ENCODE peak calls at places on chromosomes 12 and 14, in nine cellular contexts. One of them, this sample, is unnamed.

GRCh38 chr12:1911598-1912575 is 6.6 kb downstream of the CACNA2D4 start:
- DNase-seq in sciatic nerve: peak
- DNase-seq in right cardiac atrium: no peak
- DNase-seq in NCI-H2107: peak
- DNase-seq in HEK293T: peak
- DNase-seq in uterus: no peak
- DNase-seq in activated T-helper 1 cell treated with anti-CD3 and anti-CD28 coated beads, Interleukin-12 subunit alpha, Interleukin-12 subunit beta, Interleukin-2, Interleukin-4 antibody, amounts not matched to agents 30 ng/mL and 10 ng/mL and 1 ng/mL, durations not matched to agents 14 hours and 24 hours and 36 hours: no peak
- DNase-seq in SHP77: peak
- DNase-seq in stimulated activated CD8-positive, alpha-beta memory T cell treated with anti-CD3 and anti-CD28 coated beads, Interleukin-4, amount 100 ng/mL, for 1 hour: no peak
- DNase-seq in this sample: no peak

GRCh38 chr12:113299619-113300237 is 35.2 kb downstream of the SLC8B1 start:
- DNase-seq in sciatic nerve: no peak
- DNase-seq in right cardiac atrium: peak
- DNase-seq in NCI-H2107: no peak
- DNase-seq in HEK293T: no peak
- DNase-seq in uterus: peak
- DNase-seq in activated T-helper 1 cell treated with anti-CD3 and anti-CD28 coated beads, Interleukin-12 subunit alpha, Interleukin-12 subunit beta, Interleukin-2, Interleukin-4 antibody, amounts not matched to agents 30 ng/mL and 10 ng/mL and 1 ng/mL, durations not matched to agents 14 hours and 24 hours and 36 hours: no peak
- DNase-seq in SHP77: no peak
- DNase-seq in stimulated activated CD8-positive, alpha-beta memory T cell treated with anti-CD3 and anti-CD28 coated beads, Interleukin-4, amount 100 ng/mL, for 1 hour: no peak
- DNase-seq in this sample: peak

GRCh38 chr14:88496414-88496813 is 58.4 kb downstream of the PTPN21 start:
- DNase-seq in sciatic nerve: no peak
- DNase-seq in right cardiac atrium: no peak
- DNase-seq in NCI-H2107: no peak
- DNase-seq in HEK293T: no peak
- DNase-seq in uterus: no peak
- DNase-seq in activated T-helper 1 cell treated with anti-CD3 and anti-CD28 coated beads, Interleukin-12 subunit alpha, Interleukin-12 subunit beta, Interleukin-2, Interleukin-4 antibody, amounts not matched to agents 30 ng/mL and 10 ng/mL and 1 ng/mL, durations not matched to agents 14 hours and 24 hours and 36 hours: no peak
- DNase-seq in SHP77: no peak
- DNase-seq in stimulated activated CD8-positive, alpha-beta memory T cell treated with anti-CD3 and anti-CD28 coated beads, Interleukin-4, amount 100 ng/mL, for 1 hour: no peak
- DNase-seq in this sample: no peak

GRCh38 chr12:119802472-119802871 is 74.6 kb downstream of the CIT start:
- DNase-seq in sciatic nerve: peak
- DNase-seq in right cardiac atrium: peak
- DNase-seq in NCI-H2107: no peak
- DNase-seq in HEK293T: no peak
- DNase-seq in uterus: no peak
- DNase-seq in activated T-helper 1 cell treated with anti-CD3 and anti-CD28 coated beads, Interleukin-12 subunit alpha, Interleukin-12 subunit beta, Interleukin-2, Interleukin-4 antibody, amounts not matched to agents 30 ng/mL and 10 ng/mL and 1 ng/mL, durations not matched to agents 14 hours and 24 hours and 36 hours: no peak
- DNase-seq in SHP77: no peak
- DNase-seq in stimulated activated CD8-positive, alpha-beta memory T cell treated with anti-CD3 and anti-CD28 coated beads, Interleukin-4, amount 100 ng/mL, for 1 hour: no peak
- DNase-seq in this sample: peak

GRCh38 chr14:36271939-36272907 is 48.2 kb downstream of the MBIP start:
- DNase-seq in sciatic nerve: no peak
- DNase-seq in right cardiac atrium: peak
- DNase-seq in NCI-H2107: no peak
- DNase-seq in HEK293T: peak
- DNase-seq in uterus: no peak
- DNase-seq in activated T-helper 1 cell treated with anti-CD3 and anti-CD28 coated beads, Interleukin-12 subunit alpha, Interleukin-12 subunit beta, Interleukin-2, Interleukin-4 antibody, amounts not matched to agents 30 ng/mL and 10 ng/mL and 1 ng/mL, durations not matched to agents 14 hours and 24 hours and 36 hours: no peak
- DNase-seq in SHP77: no peak
- DNase-seq in stimulated activated CD8-positive, alpha-beta memory T cell treated with anti-CD3 and anti-CD28 coated beads, Interleukin-4, amount 100 ng/mL, for 1 hour: no peak
- DNase-seq in this sample: no peak

GRCh38 chr12:52232916-52233461 is at the start of gene KRT7:
- DNase-seq in sciatic nerve: no peak
- DNase-seq in right cardiac atrium: no peak
- DNase-seq in NCI-H2107: no peak
- DNase-seq in HEK293T: no peak
- DNase-seq in uterus: no peak
- DNase-seq in activated T-helper 1 cell treated with anti-CD3 and anti-CD28 coated beads, Interleukin-12 subunit alpha, Interleukin-12 subunit beta, Interleukin-2, Interleukin-4 antibody, amounts not matched to agents 30 ng/mL and 10 ng/mL and 1 ng/mL, durations not matched to agents 14 hours and 24 hours and 36 hours: no peak
- DNase-seq in SHP77: no peak
- DNase-seq in stimulated activated CD8-positive, alpha-beta memory T cell treated with anti-CD3 and anti-CD28 coated beads, Interleukin-4, amount 100 ng/mL, for 1 hour: no peak
- DNase-seq in this sample: peak

GRCh38 chr12:31647106-31647505 is 12.4 kb upstream of the ETFBKMT start:
- DNase-seq in sciatic nerve: no peak
- DNase-seq in right cardiac atrium: no peak
- DNase-seq in NCI-H2107: no peak
- DNase-seq in HEK293T: no peak
- DNase-seq in uterus: no peak
- DNase-seq in activated T-helper 1 cell treated with anti-CD3 and anti-CD28 coated beads, Interleukin-12 subunit alpha, Interleukin-12 subunit beta, Interleukin-2, Interleukin-4 antibody, amounts not matched to agents 30 ng/mL and 10 ng/mL and 1 ng/mL, durations not matched to agents 14 hours and 24 hours and 36 hours: no peak
- DNase-seq in SHP77: no peak
- DNase-seq in stimulated activated CD8-positive, alpha-beta memory T cell treated with anti-CD3 and anti-CD28 coated beads, Interleukin-4, amount 100 ng/mL, for 1 hour: no peak
- DNase-seq in this sample: no peak

GRCh38 chr12:51823875-51824565 is 24.5 kb downstream of the FIGNL2 start:
- DNase-seq in sciatic nerve: no peak
- DNase-seq in right cardiac atrium: no peak
- DNase-seq in NCI-H2107: peak
- DNase-seq in HEK293T: peak
- DNase-seq in uterus: no peak
- DNase-seq in activated T-helper 1 cell treated with anti-CD3 and anti-CD28 coated beads, Interleukin-12 subunit alpha, Interleukin-12 subunit beta, Interleukin-2, Interleukin-4 antibody, amounts not matched to agents 30 ng/mL and 10 ng/mL and 1 ng/mL, durations not matched to agents 14 hours and 24 hours and 36 hours: no peak
- DNase-seq in SHP77: peak
- DNase-seq in stimulated activated CD8-positive, alpha-beta memory T cell treated with anti-CD3 and anti-CD28 coated beads, Interleukin-4, amount 100 ng/mL, for 1 hour: no peak
- DNase-seq in this sample: no peak

GRCh38 chr14:24071144-24071697 is at the start of gene CPNE6:
- DNase-seq in sciatic nerve: no peak
- DNase-seq in right cardiac atrium: no peak
- DNase-seq in NCI-H2107: no peak
- DNase-seq in HEK293T: no peak
- DNase-seq in uterus: no peak
- DNase-seq in activated T-helper 1 cell treated with anti-CD3 and anti-CD28 coated beads, Interleukin-12 subunit alpha, Interleukin-12 subunit beta, Interleukin-2, Interleukin-4 antibody, amounts not matched to agents 30 ng/mL and 10 ng/mL and 1 ng/mL, durations not matched to agents 14 hours and 24 hours and 36 hours: no peak
- DNase-seq in SHP77: no peak
- DNase-seq in stimulated activated CD8-positive, alpha-beta memory T cell treated with anti-CD3 and anti-CD28 coated beads, Interleukin-4, amount 100 ng/mL, for 1 hour: no peak
- DNase-seq in this sample: no peak

GRCh38 chr14:89365071-89365801 is 51.8 kb downstream of the FOXN3 start:
- DNase-seq in sciatic nerve: no peak
- DNase-seq in right cardiac atrium: no peak
- DNase-seq in NCI-H2107: no peak
- DNase-seq in HEK293T: no peak
- DNase-seq in uterus: peak
- DNase-seq in activated T-helper 1 cell treated with anti-CD3 and anti-CD28 coated beads, Interleukin-12 subunit alpha, Interleukin-12 subunit beta, Interleukin-2, Interleukin-4 antibody, amounts not matched to agents 30 ng/mL and 10 ng/mL and 1 ng/mL, durations not matched to agents 14 hours and 24 hours and 36 hours: peak
- DNase-seq in SHP77: no peak
- DNase-seq in stimulated activated CD8-positive, alpha-beta memory T cell treated with anti-CD3 and anti-CD28 coated beads, Interleukin-4, amount 100 ng/mL, for 1 hour: peak
- DNase-seq in this sample: peak

GRCh38 chr12:1353451-1353850 is 240.9 kb downstream of the FBXL14 start:
- DNase-seq in sciatic nerve: no peak
- DNase-seq in right cardiac atrium: no peak
- DNase-seq in NCI-H2107: no peak
- DNase-seq in HEK293T: no peak
- DNase-seq in uterus: no peak
- DNase-seq in activated T-helper 1 cell treated with anti-CD3 and anti-CD28 coated beads, Interleukin-12 subunit alpha, Interleukin-12 subunit beta, Interleukin-2, Interleukin-4 antibody, amounts not matched to agents 30 ng/mL and 10 ng/mL and 1 ng/mL, durations not matched to agents 14 hours and 24 hours and 36 hours: no peak
- DNase-seq in SHP77: no peak
- DNase-seq in stimulated activated CD8-positive, alpha-beta memory T cell treated with anti-CD3 and anti-CD28 coated beads, Interleukin-4, amount 100 ng/mL, for 1 hour: no peak
- DNase-seq in this sample: no peak

GRCh38 chr14:78075610-78076277 is 94.4 kb upstream of the NRXN3 start:
- DNase-seq in sciatic nerve: peak
- DNase-seq in right cardiac atrium: no peak
- DNase-seq in NCI-H2107: no peak
- DNase-seq in HEK293T: no peak
- DNase-seq in uterus: no peak
- DNase-seq in activated T-helper 1 cell treated with anti-CD3 and anti-CD28 coated beads, Interleukin-12 subunit alpha, Interleukin-12 subunit beta, Interleukin-2, Interleukin-4 antibody, amounts not matched to agents 30 ng/mL and 10 ng/mL and 1 ng/mL, durations not matched to agents 14 hours and 24 hours and 36 hours: no peak
- DNase-seq in SHP77: peak
- DNase-seq in stimulated activated CD8-positive, alpha-beta memory T cell treated with anti-CD3 and anti-CD28 coated beads, Interleukin-4, amount 100 ng/mL, for 1 hour: no peak
- DNase-seq in this sample: no peak

GRCh38 chr12:100554608-100555077 is 18.8 kb upstream of the GAS2L3 start:
- DNase-seq in sciatic nerve: no peak
- DNase-seq in right cardiac atrium: no peak
- DNase-seq in NCI-H2107: no peak
- DNase-seq in HEK293T: peak
- DNase-seq in uterus: no peak
- DNase-seq in activated T-helper 1 cell treated with anti-CD3 and anti-CD28 coated beads, Interleukin-12 subunit alpha, Interleukin-12 subunit beta, Interleukin-2, Interleukin-4 antibody, amounts not matched to agents 30 ng/mL and 10 ng/mL and 1 ng/mL, durations not matched to agents 14 hours and 24 hours and 36 hours: no peak
- DNase-seq in SHP77: peak
- DNase-seq in stimulated activated CD8-positive, alpha-beta memory T cell treated with anti-CD3 and anti-CD28 coated beads, Interleukin-4, amount 100 ng/mL, for 1 hour: no peak
- DNase-seq in this sample: peak

GRCh38 chr12:105342464-105342863 is 12.0 kb downstream of the C12orf75 start:
- DNase-seq in sciatic nerve: no peak
- DNase-seq in right cardiac atrium: no peak
- DNase-seq in NCI-H2107: no peak
- DNase-seq in HEK293T: no peak
- DNase-seq in uterus: no peak
- DNase-seq in activated T-helper 1 cell treated with anti-CD3 and anti-CD28 coated beads, Interleukin-12 subunit alpha, Interleukin-12 subunit beta, Interleukin-2, Interleukin-4 antibody, amounts not matched to agents 30 ng/mL and 10 ng/mL and 1 ng/mL, durations not matched to agents 14 hours and 24 hours and 36 hours: no peak
- DNase-seq in SHP77: no peak
- DNase-seq in stimulated activated CD8-positive, alpha-beta memory T cell treated with anti-CD3 and anti-CD28 coated beads, Interleukin-4, amount 100 ng/mL, for 1 hour: no peak
- DNase-seq in this sample: no peak

GRCh38 chr14:76413962-76414665 is 38.2 kb downstream of the ESRRB start:
- DNase-seq in sciatic nerve: no peak
- DNase-seq in right cardiac atrium: no peak
- DNase-seq in NCI-H2107: no peak
- DNase-seq in HEK293T: peak
- DNase-seq in uterus: no peak
- DNase-seq in activated T-helper 1 cell treated with anti-CD3 and anti-CD28 coated beads, Interleukin-12 subunit alpha, Interleukin-12 subunit beta, Interleukin-2, Interleukin-4 antibody, amounts not matched to agents 30 ng/mL and 10 ng/mL and 1 ng/mL, durations not matched to agents 14 hours and 24 hours and 36 hours: no peak
- DNase-seq in SHP77: no peak
- DNase-seq in stimulated activated CD8-positive, alpha-beta memory T cell treated with anti-CD3 and anti-CD28 coated beads, Interleukin-4, amount 100 ng/mL, for 1 hour: no peak
- DNase-seq in this sample: no peak

GRCh38 chr12:54331-54730 is 12.2 kb upstream of the IQSEC3 start:
- DNase-seq in sciatic nerve: no peak
- DNase-seq in right cardiac atrium: no peak
- DNase-seq in NCI-H2107: no peak
- DNase-seq in HEK293T: no peak
- DNase-seq in uterus: no peak
- DNase-seq in activated T-helper 1 cell treated with anti-CD3 and anti-CD28 coated beads, Interleukin-12 subunit alpha, Interleukin-12 subunit beta, Interleukin-2, Interleukin-4 antibody, amounts not matched to agents 30 ng/mL and 10 ng/mL and 1 ng/mL, durations not matched to agents 14 hours and 24 hours and 36 hours: no peak
- DNase-seq in SHP77: no peak
- DNase-seq in stimulated activated CD8-positive, alpha-beta memory T cell treated with anti-CD3 and anti-CD28 coated beads, Interleukin-4, amount 100 ng/mL, for 1 hour: no peak
- DNase-seq in this sample: no peak

GRCh38 chr12:25397001-25397400 is 146.3 kb upstream of the KRAS start:
- DNase-seq in sciatic nerve: no peak
- DNase-seq in right cardiac atrium: no peak
- DNase-seq in NCI-H2107: no peak
- DNase-seq in HEK293T: no peak
- DNase-seq in uterus: no peak
- DNase-seq in activated T-helper 1 cell treated with anti-CD3 and anti-CD28 coated beads, Interleukin-12 subunit alpha, Interleukin-12 subunit beta, Interleukin-2, Interleukin-4 antibody, amounts not matched to agents 30 ng/mL and 10 ng/mL and 1 ng/mL, durations not matched to agents 14 hours and 24 hours and 36 hours: no peak
- DNase-seq in SHP77: no peak
- DNase-seq in stimulated activated CD8-positive, alpha-beta memory T cell treated with anti-CD3 and anti-CD28 coated beads, Interleukin-4, amount 100 ng/mL, for 1 hour: no peak
- DNase-seq in this sample: no peak